ENCODE peak calls at places on chromosomes 11 and 22, in four cellular contexts. T is neural crest cell, M is WERI-Rb-1, C is hepatocyte. K is an unnamed sample.

GRCh38 chr11:121762820-121763219 is 310.1 kb upstream of the SORL1-AS1 start:
- DNase-seq in T (no peak), M (peak), C (peak), K (peak)

GRCh38 chr11:34459507-34460162 is 20.9 kb downstream of the CAT start:
- DNase-seq in T (no peak), M (no peak), C (no peak), K (no peak)

GRCh38 chr11:122313581-122313980 is 197.6 kb upstream of the BLID start:
- DNase-seq in T (no peak), M (no peak), C (no peak), K (no peak)

GRCh38 chr11:96111308-96111707 is 187.4 kb upstream of the MTMR2 start:
- DNase-seq in T (no peak), M (no peak), C (no peak), K (no peak)

GRCh38 chr11:115751244-115751643 is 247.0 kb upstream of the CADM1 start:
- DNase-seq in T (no peak), M (peak), C (no peak), K (no peak)

GRCh38 chr11:69138265-69138664 is 17.5 kb upstream of the SMIM38 start:
- DNase-seq in T (no peak), M (no peak), C (no peak), K (no peak)

GRCh38 chr11:108524422-108524821 is 26.2 kb upstream of the POGLUT3 start:
- DNase-seq in T (no peak), M (no peak), C (no peak), K (no peak)

GRCh38 chr11:126838779-126839178 is 161.8 kb downstream of the KIRREL3 start:
- DNase-seq in T (no peak), M (no peak), C (no peak), K (no peak)

GRCh38 chr11:98136357-98136756 is 884.4 kb upstream of the CNTN5 start:
- DNase-seq in T (no peak), M (no peak), C (no peak), K (no peak)

GRCh38 chr11:40186401-40187091 is 1272.9 kb downstream of the LRRC4C start:
- DNase-seq in T (no peak), M (no peak), C (peak), K (no peak)

GRCh38 chr11:1952806-1953482 is 5.8 kb downstream of the MRPL23 start:
- DNase-seq in T (no peak), M (no peak), C (no peak), K (no peak)

GRCh38 chr22:31185056-31185455 is 25.1 kb downstream of the RNF185 start:
- DNase-seq in T (no peak), M (no peak), C (no peak), K (no peak)

GRCh38 chr22:32103648-32104326 is 55.3 kb downstream of the C22orf42 start:
- DNase-seq in T (no peak), M (no peak), C (no peak), K (no peak)

GRCh38 chr11:61696602-61697001 is 16.4 kb downstream of the DAGLA start:
- DNase-seq in T (no peak), M (no peak), C (no peak), K (no peak)

DNA sequence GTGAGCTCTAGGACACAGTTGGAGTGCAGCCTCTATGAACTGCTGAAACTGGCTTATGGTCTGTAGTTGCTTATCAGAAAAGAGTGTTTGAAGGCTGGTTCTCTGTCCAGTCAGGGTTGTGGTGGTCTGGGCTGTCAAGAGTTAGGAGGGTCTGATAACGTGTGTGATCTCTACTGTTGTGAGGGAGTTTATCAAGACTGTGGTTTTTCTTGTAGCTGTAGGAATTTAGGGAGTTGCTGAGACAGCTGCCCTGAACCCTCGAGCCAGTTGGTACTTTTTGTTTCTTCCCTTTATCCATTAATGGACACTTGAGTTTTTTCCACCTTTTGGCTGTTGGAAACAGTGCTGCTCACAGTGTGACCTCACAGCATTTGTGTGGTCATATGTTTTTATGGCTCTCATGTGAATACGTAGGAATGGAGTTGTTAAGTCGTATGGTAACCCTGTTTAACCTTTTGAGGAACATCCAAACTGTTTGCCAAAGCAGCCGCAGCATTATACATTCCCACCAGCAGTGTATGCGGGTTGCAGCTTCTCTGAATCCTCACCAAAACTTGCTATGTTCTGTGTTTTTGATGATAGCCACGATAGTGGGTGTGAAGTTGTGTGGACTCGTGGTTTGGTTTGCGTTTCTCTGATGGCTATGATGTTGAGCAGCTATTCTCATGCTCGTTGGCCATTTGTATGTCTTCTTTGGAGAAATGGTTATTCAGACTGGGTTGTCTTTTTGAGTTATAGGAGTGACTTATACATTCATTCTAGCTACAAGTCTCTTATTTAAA is 20.9 kb upstream of the DGCR8 start:
- DNase-seq in T (no peak), M (no peak), C (no peak), K (no peak)
- TF ChIP-seq CTCF in T (no peak), M (no peak), C (no peak), K (no peak)

GRCh38 chr22:50219800-50220602 is 19.2 kb downstream of the SELENOO start:
- DNase-seq in T (no peak), M (no peak), C (no peak), K (no peak)

GRCh38 chr22:50220603-50221409 is 20.0 kb downstream of the SELENOO start:
- DNase-seq in T (no peak), M (no peak), C (no peak), K (no peak)

GRCh38 chr22:50224071-50224470 is 20.8 kb downstream of the TUBGCP6 start:
- DNase-seq in T (no peak), M (no peak), C (no peak), K (peak)

GRCh38 chr22:50222508-50222907 is 21.7 kb downstream of the SELENOO start:
- DNase-seq in T (no peak), M (no peak), C (no peak), K (no peak)

GRCh38 chr22:50221410-50222300 is 20.8 kb downstream of the SELENOO start:
- DNase-seq in T (no peak), M (no peak), C (no peak), K (peak)
- TF ChIP-seq CTCF in T (no peak), M (peak), C (no peak), K (no peak)

GRCh38 chr11:67288452-67289225 is 464 bp upstream of the ANKRD13D start:
- DNase-seq in T (peak), M (peak), C (peak), K (peak)
- TF ChIP-seq CTCF in T (peak), M (peak), C (peak), K (peak)

GRCh38 chr11:125199915-125200314 is 35.4 kb downstream of the PKNOX2 start:
- DNase-seq in T (no peak), M (no peak), C (no peak), K (no peak)
- TF ChIP-seq CTCF in T (no peak), M (no peak), C (no peak), K (no peak)

DNA sequence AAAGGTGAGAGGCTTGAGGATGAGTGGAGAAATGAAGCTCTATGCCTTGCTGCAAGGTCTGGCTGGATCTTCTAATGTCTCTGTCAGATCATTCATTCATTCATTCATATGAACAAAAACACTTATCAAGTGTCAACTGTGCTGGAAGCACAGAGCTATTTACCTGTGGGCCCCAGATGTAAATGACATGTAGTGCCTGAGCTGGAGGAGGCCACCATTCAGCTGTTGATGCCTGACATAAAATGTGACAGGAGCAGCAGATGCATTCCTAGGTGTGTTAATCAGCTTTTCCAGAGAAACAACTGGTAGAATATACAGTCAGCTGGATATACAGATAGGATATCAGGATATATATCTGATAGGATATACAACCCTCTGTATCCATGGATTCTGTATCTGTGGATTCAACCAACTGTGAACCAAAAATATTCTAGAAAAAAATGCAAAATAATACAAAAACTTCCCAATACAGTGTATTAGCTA is 44.5 kb downstream of the TSPAN18 start:
- DNase-seq in T (no peak), M (no peak), C (no peak), K (no peak)
- TF ChIP-seq CTCF in T (no peak), M (no peak), C (no peak), K (no peak)

DNA sequence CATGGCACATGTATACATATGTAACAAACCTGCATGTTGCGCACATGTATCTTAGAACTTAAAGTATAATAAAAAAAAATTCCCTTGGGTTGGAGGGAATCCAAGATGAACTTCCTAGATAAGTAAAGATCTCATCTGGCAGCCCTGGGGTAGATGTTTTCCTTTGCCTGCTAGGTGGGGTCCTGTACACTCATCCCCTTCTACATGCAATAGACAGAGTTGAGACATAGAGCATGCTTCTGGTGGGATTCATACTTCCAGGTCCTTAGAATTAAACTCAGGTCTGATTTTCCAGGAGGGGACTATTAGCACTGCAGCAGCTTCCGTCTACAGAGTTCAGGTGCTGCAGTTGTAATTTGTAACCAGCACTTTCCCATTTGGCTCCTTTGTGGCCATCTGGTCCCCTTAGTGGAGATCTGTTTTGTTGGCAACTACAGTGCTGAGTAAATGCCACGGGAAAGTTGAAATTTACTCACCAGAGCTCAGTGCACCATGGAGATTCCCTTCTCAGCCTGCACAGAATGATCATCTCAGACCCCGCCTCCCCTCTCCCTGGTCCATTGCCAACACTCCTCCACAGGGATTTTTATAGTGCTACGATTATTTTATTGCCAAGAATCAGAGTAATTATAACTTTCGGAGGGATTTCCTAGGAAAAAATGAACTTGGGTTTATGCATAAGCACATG is 220.1 kb upstream of the E2F8 start:
- DNase-seq in T (no peak), M (no peak), C (no peak), K (no peak)
- TF ChIP-seq CTCF in T (no peak), M (no peak), C (no peak), K (no peak)

GRCh38 chr11:76762867-76763572 is 20.1 kb upstream of the TSKU start:
- DNase-seq in T (no peak), M (no peak), C (no peak), K (no peak)
- TF ChIP-seq CTCF in T (no peak), M (no peak), C (no peak), K (no peak)

GRCh38 chr11:82900277-82901164 is at the start of gene PRCP:
- DNase-seq in T (peak), M (peak), C (peak), K (peak)
- TF ChIP-seq CTCF in T (no peak), M (peak), C (no peak), K (no peak)

GRCh38 chr22:29883831-29884139 is 811 bp downstream of the MTMR3 start:
- DNase-seq in T (no peak), M (no peak), C (no peak), K (no peak)
- TF ChIP-seq CTCF in T (no peak), M (no peak), C (no peak), K (no peak)